ENCODE peak calls at places on chromosome 2, in ten cellular contexts. T is mucosa of gallbladder; H is left ventricle myocardium inferior; G is lower lobe of right lung; R is COR-L47; V is skeletal muscle cell; J is aorta; A is prostate gland; S is stimulated activated CD8-positive, alpha-beta memory T cell treated with anti-CD3 and anti-CD28 coated beads, Interleukin-15, amount 100 ng/mL, for 48 hours; W is iPS DF 19.7. U is an unnamed sample.

GRCh38 chr2:238143239-238143951 is 4.9 kb downstream of the KLHL30 start:
- DNase-seq in T (no peak), H (peak), G (no peak), R (no peak), V (no peak), J (peak), A (no peak), S (no peak), W (no peak), U (no peak)

GRCh38 chr2:113184531-113185230 is 10.9 kb downstream of the PSD4 start:
- DNase-seq in T (no peak), H (no peak), G (no peak), R (no peak), V (no peak), J (peak), A (no peak), S (no peak), W (no peak), U (no peak)

GRCh38 chr2:62654423-62654791 is 51.1 kb upstream of the EHBP1 start:
- DNase-seq in T (no peak), H (no peak), G (no peak), R (no peak), V (no peak), J (no peak), A (no peak), S (no peak), W (no peak), U (no peak)

GRCh38 chr2:183867206-183867605 is 731.1 kb upstream of the ZNF804A start:
- DNase-seq in T (no peak), H (no peak), G (no peak), R (no peak), V (no peak), J (no peak), A (no peak), S (no peak), W (no peak), U (no peak)

GRCh38 chr2:120662046-120662445 is 73.6 kb upstream of the GLI2 start:
- DNase-seq in T (no peak), H (no peak), G (no peak), R (no peak), V (no peak), J (no peak), A (no peak), S (no peak), W (no peak), U (no peak)

GRCh38 chr2:109342890-109343289 is 213.9 kb downstream of the SH3RF3 start:
- DNase-seq in T (no peak), H (no peak), G (no peak), R (no peak), V (no peak), J (no peak), A (no peak), S (no peak), W (no peak), U (no peak)

GRCh38 chr2:9373047-9373446 is 50.3 kb downstream of the ITGB1BP1 start:
- DNase-seq in T (no peak), H (no peak), G (no peak), R (peak), V (no peak), J (no peak), A (no peak), S (no peak), W (no peak), U (no peak)

GRCh38 chr2:133788391-133788790 is 220.1 kb upstream of the NCKAP5 start:
- DNase-seq in T (no peak), H (no peak), G (no peak), R (no peak), V (no peak), J (no peak), A (no peak), S (no peak), W (no peak), U (no peak)

GRCh38 chr2:240410808-240411207 is 24.7 kb upstream of the GPC1 start:
- DNase-seq in T (no peak), H (no peak), G (no peak), R (no peak), V (no peak), J (no peak), A (no peak), S (no peak), W (no peak), U (no peak)

U was measured in NCI-H748 treated with DMSO at 0.1 percent for 48 hours.